ENCODE peak calls at places on chromosomes 4 and X, in seven cellular contexts. B is brain microvascular endothelial cell; P is CD4-positive, alpha-beta memory T cell; E is esophagus squamous epithelium; K is K562; S is fibroblast of lung; N is BJ. G is an unnamed sample. For H3K36me3, the result is how much of the 10 kb centered on the place peaks cover.

GRCh38 chr4:169120624-169121023 is 110.6 kb upstream of the CBR4 start:
- DNase-seq in E (no peak), B (no peak), N (no peak), S (no peak), K (no peak), P (no peak), G (no peak)

GRCh38 chr4:89056953-89057398 is at the start of gene FAM13A:
- DNase-seq in B (peak), E (peak), S (peak), N (peak), P (no peak), K (peak), G (no peak)

GRCh38 chrX:68978211-68978780 is 149.5 kb downstream of the EFNB1 start:
- DNase-seq in P (no peak), K (no peak), B (no peak), S (peak), E (no peak), N (no peak), G (no peak)

GRCh38 chrX:40068048-40068447 is 29.7 kb downstream of the BCOR start:
- DNase-seq in B (no peak), K (no peak), E (no peak), P (peak), N (no peak), S (peak), G (no peak)

GRCh38 chr4:73244941-73245601 is 13.5 kb downstream of the ANKRD17 start:
- DNase-seq in K (no peak), P (no peak), B (no peak), E (no peak), S (no peak), N (no peak), G (no peak)

GRCh38 chr4:156228706-156229105 is 275.0 kb upstream of the CTSO start:
- DNase-seq in E (no peak), B (no peak), P (no peak), S (no peak), K (no peak), N (peak), G (no peak)

GRCh38 chr4:110637408-110638131 is 14.7 kb upstream of the PITX2 start:
- DNase-seq in N (no peak), P (no peak), S (no peak), K (no peak), B (no peak), E (no peak), G (no peak)

GRCh38 chrX:120672389-120672788 is 42.5 kb upstream of the C1GALT1C1 start:
- DNase-seq in S (peak), N (peak), E (no peak), B (peak), K (peak), P (no peak), G (no peak)

GRCh38 chr4:184599492-184600135 is 49.6 kb downstream of the CASP3 start:
- DNase-seq in N (peak), K (no peak), E (no peak), B (peak), S (peak), P (no peak), G (no peak)

GRCh38 chr4:19375931-19376330 is 875.8 kb upstream of the SLIT2 start:
- DNase-seq in P (no peak), N (no peak), S (peak), K (no peak), E (no peak), B (no peak), G (no peak)

GRCh38 chr4:179165339-179165738 is 1723.1 kb upstream of the AGA start:
- DNase-seq in P (no peak), K (no peak), N (no peak), B (no peak), S (no peak), E (no peak), G (no peak)

GRCh38 chrX:111519215-111519614 is 7.8 kb downstream of the SERTM2 start:
- DNase-seq in E (no peak), B (peak), S (peak), K (no peak), P (no peak), N (no peak), G (no peak)

GRCh38 chrX:66731398-66731797 is 92.5 kb upstream of the EDA2R start:
- DNase-seq in S (peak), K (peak), P (peak), B (peak), E (no peak), N (no peak), G (no peak)

GRCh38 chrX:69618803-69619202 is 2.9 kb downstream of the EDA start:
- DNase-seq in S (peak), B (peak), P (peak), K (peak), N (no peak), E (no peak), G (peak)

GRCh38 chrX:10952619-10953018 is 158.5 kb upstream of the HCCS start:
- DNase-seq in P (no peak), B (no peak), E (no peak), K (no peak), N (no peak), S (no peak), G (no peak)

GRCh38 chr4:185638548-185639301 is 103.4 kb upstream of the PDLIM3 start:
- DNase-seq in E (no peak), P (no peak), K (no peak), S (no peak), N (no peak), B (no peak), G (no peak)
- H3K36me3 ChIP-seq in E (under half), P (under half), K (under half), S (under half), N (under half), B (under half), G (under half)

DNA sequence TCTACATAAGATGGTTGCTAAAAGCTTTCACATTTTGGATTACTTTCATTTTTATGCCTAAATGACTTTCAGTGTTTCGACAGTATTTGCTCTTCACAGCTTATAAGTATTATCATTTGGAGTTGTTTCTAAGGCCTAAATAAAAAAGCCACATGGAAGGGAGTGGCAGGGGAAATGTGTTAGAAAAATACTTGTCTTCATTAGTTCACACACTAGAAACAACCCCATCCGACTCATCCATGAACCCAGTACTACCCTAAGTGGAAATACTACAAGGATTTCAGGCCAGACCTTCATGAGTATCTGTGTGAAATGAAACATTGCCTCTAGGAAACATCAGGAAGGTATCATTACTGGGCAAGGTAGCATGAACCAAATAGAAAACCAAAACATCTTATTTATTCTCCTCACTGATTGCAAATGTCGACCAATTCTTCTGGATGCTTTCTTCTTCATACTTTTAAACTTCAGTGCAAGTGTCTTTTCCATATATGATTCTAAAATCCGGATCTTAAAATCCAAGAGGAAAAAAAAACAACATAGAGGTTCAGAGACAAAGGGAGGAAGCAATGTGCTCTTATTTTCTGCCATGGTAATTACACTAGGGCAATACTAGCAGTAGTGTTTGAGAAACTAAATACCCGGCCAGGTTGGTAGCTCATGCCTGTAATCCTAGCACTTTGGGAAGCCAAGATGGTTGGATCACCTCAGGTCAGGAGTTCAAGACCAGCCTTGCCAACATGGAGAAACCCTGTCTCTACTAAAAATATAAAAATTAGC is 349.4 kb downstream of the ARHGAP24 start:
- DNase-seq in E (no peak), P (no peak), B (no peak), K (no peak), N (no peak), S (no peak), G (no peak)
- H3K36me3 ChIP-seq in E (under half), P (under half), B (under half), K (under half), N (under half), S (under half), G (under half)

GRCh38 chr4:1376391-1376840 is 29.4 kb downstream of the UVSSA start:
- DNase-seq in N (no peak), B (no peak), E (no peak), K (no peak), S (no peak), P (no peak), G (no peak)

GRCh38 chr4:1375051-1375721 is 28.2 kb downstream of the UVSSA start:
- DNase-seq in E (no peak), S (no peak), P (no peak), K (no peak), B (no peak), N (no peak), G (no peak)

GRCh38 chr4:1375761-1376322 is 28.8 kb downstream of the UVSSA start:
- DNase-seq in P (no peak), N (no peak), K (no peak), S (no peak), B (no peak), E (no peak), G (no peak)

GRCh38 chr4:1373892-1374705 is 27.1 kb downstream of the UVSSA start:
- DNase-seq in B (no peak), S (no peak), K (no peak), N (no peak), E (no peak), P (no peak), G (no peak)

GRCh38 chr4:1374706-1375045 is 27.7 kb downstream of the UVSSA start:
- DNase-seq in B (no peak), S (no peak), E (no peak), K (no peak), N (no peak), P (no peak), G (no peak)
- H3K36me3 ChIP-seq in B (under half), S (under half), E (under half), K (under half), N (under half), P (under half), G (under half)

GRCh38 chr4:39510348-39510929 is 16.8 kb downstream of the UGDH start:
- DNase-seq in N (no peak), S (no peak), K (no peak), P (no peak), B (no peak), E (no peak), G (no peak)
- H3K36me3 ChIP-seq in N (under half), S (under half), K (half or more), P (under half), B (half or more), E (half or more), G (under half)

GRCh38 chr4:3148926-3149325 is 74.4 kb downstream of the HTT start:
- DNase-seq in S (no peak), E (no peak), P (no peak), N (no peak), K (no peak), B (no peak), G (no peak)
- H3K36me3 ChIP-seq in S (under half), E (under half), P (under half), N (under half), K (under half), B (under half), G (under half)

GRCh38 chr4:121669163-121669550 is 27.6 kb downstream of the ANXA5 start:
- DNase-seq in E (no peak), B (peak), N (no peak), S (peak), P (no peak), K (no peak), G (no peak)
- H3K36me3 ChIP-seq in E (under half), B (half or more), N (under half), S (under half), P (under half), K (under half), G (under half)

DNA sequence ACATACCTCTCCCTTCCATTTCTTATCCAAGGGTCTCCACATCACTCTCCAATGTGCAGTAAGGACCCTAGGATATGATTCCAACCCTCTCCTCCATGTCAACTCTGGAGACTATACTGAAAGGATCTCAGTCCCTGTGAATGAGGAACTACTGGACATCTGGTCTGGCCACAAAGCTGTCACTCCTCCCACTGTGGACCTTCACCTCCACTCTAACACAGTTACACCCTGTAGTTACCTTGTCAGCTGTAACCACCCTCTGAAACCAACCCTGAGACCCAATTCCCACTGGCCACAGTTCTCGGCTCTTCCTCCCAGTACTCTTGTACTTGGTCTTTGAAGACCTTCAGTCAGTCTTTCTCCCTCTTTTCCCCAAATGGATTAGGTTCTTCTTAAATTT is 2.9 kb downstream of the TMEM128 start:
- DNase-seq in B (no peak), S (no peak), E (no peak), P (no peak), K (no peak), N (no peak), G (no peak)
- H3K36me3 ChIP-seq in B (under half), S (under half), E (under half), P (under half), K (under half), N (under half), G (under half)

DNA sequence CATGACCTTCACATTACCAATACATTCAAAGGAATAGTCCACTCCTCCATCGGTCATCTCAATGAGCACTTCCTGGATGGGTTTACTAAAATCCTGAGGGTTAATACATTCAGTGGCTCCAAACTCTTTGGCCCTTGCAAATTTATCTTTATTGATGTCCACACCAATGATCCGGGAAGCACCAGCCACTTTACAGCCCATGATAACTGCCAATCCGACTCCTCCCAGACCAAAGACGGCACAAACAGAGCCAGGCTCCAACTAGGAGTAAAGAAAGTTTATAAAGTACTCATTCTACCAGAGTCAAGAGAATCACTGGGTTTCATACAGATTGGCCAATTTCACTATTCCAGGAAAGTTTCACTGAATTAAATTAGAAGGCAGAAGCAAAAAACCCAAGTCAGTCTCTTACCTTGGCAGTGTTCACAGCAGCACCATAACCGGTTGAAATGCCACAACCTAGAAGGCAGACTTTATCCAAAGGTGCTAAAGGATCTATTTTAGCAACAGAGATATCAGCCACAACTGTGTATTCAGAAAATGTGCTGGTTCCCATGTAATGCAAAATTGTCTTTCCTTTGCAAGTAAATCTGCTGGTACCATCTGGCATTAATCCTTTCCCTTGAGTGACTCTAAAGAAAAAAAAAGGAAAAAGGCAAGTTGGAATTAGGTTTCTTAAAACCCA is 12.2 kb downstream of the ADH5 start:
- DNase-seq in E (no peak), S (no peak), K (no peak), P (no peak), N (no peak), B (no peak), G (no peak)
- H3K36me3 ChIP-seq in E (under half), S (under half), K (half or more), P (half or more), N (under half), B (half or more), G (under half)

GRCh38 chrX:154013001-154013421 is 6.7 kb downstream of the IRAK1 start:
- DNase-seq in K (no peak), P (no peak), N (no peak), B (no peak), S (no peak), E (no peak), G (no peak)

GRCh38 chrX:154016366-154017076 is 3.2 kb downstream of the IRAK1 start:
- DNase-seq in S (no peak), K (no peak), P (no peak), B (no peak), N (no peak), E (no peak), G (no peak)

GRCh38 chrX:154013614-154014360 is 5.9 kb downstream of the IRAK1 start:
- DNase-seq in E (no peak), K (peak), N (no peak), B (no peak), S (peak), P (peak), G (no peak)

GRCh38 chrX:154015581-154016264 is 4.0 kb downstream of the IRAK1 start:
- DNase-seq in N (no peak), P (no peak), K (no peak), E (no peak), S (no peak), B (no peak), G (no peak)

DNA sequence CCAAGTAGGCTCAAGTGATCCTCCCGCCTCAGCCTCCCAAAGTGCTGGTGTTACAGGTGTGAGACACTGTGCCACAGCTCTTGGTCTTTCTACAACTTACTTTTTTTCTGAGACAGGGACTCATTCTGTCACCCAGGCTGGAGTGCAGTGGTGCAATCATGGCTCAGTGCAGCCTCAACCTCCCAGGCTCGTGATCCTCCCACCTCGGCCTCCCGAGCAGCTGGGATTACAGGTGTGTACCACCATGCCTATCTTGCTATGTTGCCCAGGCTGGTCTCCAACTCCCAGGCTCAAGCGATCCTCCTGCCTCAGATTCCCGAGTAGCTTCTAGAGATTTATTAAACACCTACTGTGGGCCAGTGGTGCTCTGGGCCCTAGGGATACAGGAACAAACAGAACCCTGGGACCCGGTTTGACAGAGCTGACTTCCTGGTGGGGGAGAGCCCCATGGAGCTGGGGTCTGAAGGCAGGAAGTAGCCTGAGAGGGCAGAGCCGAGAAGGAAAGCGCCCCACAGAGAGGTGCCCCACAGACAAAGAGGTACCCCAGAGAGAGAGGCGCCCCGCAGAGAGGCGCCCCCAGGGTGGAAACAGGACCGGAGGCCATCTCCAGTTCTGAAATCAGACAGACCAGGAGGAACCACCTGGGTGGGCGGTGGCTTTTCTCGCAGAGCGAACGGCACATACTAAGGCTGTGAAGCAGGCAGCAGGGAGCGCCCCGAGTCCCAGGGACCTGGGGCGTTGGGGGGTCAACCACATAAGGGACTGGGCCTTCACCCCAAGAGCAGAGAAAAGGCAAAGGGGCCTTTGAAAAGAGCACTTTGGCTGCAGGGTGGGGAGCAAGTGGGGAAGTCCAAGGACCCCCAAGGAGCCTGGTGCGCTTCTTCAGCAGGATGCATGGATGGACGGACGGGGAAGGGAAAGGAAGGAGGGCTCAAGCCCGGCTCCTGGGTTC is 5.0 kb downstream of the IRAK1 start:
- DNase-seq in E (no peak), B (no peak), S (no peak), N (no peak), P (no peak), K (no peak), G (no peak)
- H3K36me3 ChIP-seq in E (under half), B (under half), S (under half), N (under half), P (under half), K (half or more), G (under half)

DNA sequence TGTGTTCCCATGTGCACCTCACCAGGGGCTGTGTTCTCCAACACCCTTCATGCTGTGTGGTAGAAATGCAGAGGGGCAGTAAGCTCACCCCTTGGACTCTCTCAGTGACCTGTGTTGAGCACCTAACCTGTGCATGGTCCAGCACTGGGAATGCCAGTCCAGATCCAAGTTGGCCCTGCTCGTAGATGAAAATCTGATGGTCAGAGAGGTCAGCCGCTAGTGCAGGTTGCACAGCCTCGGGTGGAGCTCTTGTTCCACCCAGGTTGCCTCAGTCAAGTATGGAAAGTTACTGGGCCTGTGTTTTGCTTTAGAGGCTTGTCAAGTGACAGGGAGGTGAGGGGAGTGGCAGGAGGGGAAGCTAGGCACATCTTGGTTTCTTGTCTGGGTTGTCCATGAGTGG is 51.3 kb downstream of the NOP14 start:
- DNase-seq in N (no peak), K (no peak), E (no peak), B (no peak), P (no peak), S (no peak), G (no peak)
- H3K36me3 ChIP-seq in N (under half), K (half or more), E (half or more), B (half or more), P (half or more), S (under half), G (under half)